ENCODE peak calls at places on chromosomes 3 and 15, in ten cellular contexts. C is cardiac fibroblast, P is GM12864, B is lower lobe of right lung, F is fibroblast of the aortic adventitia, U is CD14-positive monocyte, Z is sigmoid colon, J is left lung, M is retinal pigment epithelial cell, S is A549. D is an unnamed sample.
A peak's percentile ranks its signal among the peaks of the same experiment; 100 is the strongest.

GRCh38 chr3:141441381-141442365 is 45.2 kb upstream of the RASA2 start:
- DNase-seq in B (peak; percentile 85), C (peak; percentile 78), Z (no peak), F (peak; percentile 95), M (no peak), S (peak; percentile 73), J (peak; percentile 79), P (peak; percentile 77), U (peak; percentile 83), D (peak; percentile 76)

GRCh38 chr15:73957785-73958184 is 31.5 kb downstream of the LOXL1 start:
- DNase-seq in Z (peak; percentile 4), F (no peak), C (no peak), S (no peak), M (no peak), J (no peak), U (no peak), B (no peak), P (no peak), D (no peak)

GRCh38 chr3:120418446-120418845 is 32.3 kb downstream of the FSTL1 start:
- DNase-seq in C (no peak), F (no peak), S (no peak), M (no peak), Z (no peak), J (no peak), B (no peak), P (no peak), U (no peak), D (no peak)

GRCh38 chr15:98177950-98178848 is 217.7 kb downstream of the ARRDC4 start:
- DNase-seq in Z (peak; percentile 73), S (peak; percentile 48), B (no peak), P (no peak), U (no peak), M (peak; percentile 46), C (peak; percentile 53), F (peak; percentile 86), J (no peak), D (peak; percentile 65)

GRCh38 chr3:129398803-129399144 is 29.7 kb downstream of the EFCAB12 start:
- DNase-seq in Z (no peak), M (no peak), F (no peak), U (no peak), B (no peak), S (no peak), P (no peak), J (no peak), C (peak; percentile 33), D (peak; percentile 14)

GRCh38 chr15:70494861-70495571 is 268.3 kb downstream of the UACA start:
- DNase-seq in P (no peak), M (peak; percentile 99), U (peak; percentile 74), F (peak; percentile 95), Z (no peak), J (no peak), S (peak; percentile 100), C (peak; percentile 89), B (no peak), D (no peak)

GRCh38 chr15:65920825-65921309 is 51.6 kb downstream of the RAB11A start:
- DNase-seq in C (no peak), B (no peak), M (no peak), U (no peak), S (no peak), P (peak; percentile 49), F (peak; percentile 39), J (no peak), Z (no peak), D (no peak)

GRCh38 chr3:48695113-48695753 is 9.5 kb upstream of the NCKIPSD start:
- DNase-seq in B (no peak), Z (peak; percentile 90), J (no peak), U (no peak), C (peak; percentile 84), M (no peak), S (no peak), F (peak; percentile 64), P (no peak), D (no peak)

GRCh38 chr3:106333911-106334618 is 465.3 kb upstream of the CBLB start:
- DNase-seq in S (no peak), B (no peak), F (peak; percentile 59), M (peak; percentile 56), Z (no peak), U (no peak), J (peak; percentile 45), C (peak; percentile 53), P (no peak), D (no peak)

GRCh38 chr3:155853214-155854146 is 747 bp downstream of the SLC33A1 start:
- DNase-seq in Z (peak; percentile 75), C (peak; percentile 40), U (no peak), J (peak; percentile 53), M (no peak), P (no peak), B (peak; percentile 62), F (peak; percentile 43), S (peak; percentile 52), D (peak; percentile 41)

GRCh38 chr3:142209655-142210054 is 15.7 kb downstream of the GK5 start:
- DNase-seq in F (peak; percentile 97), Z (peak; percentile 87), B (no peak), U (no peak), M (peak; percentile 73), S (no peak), J (no peak), P (no peak), C (peak; percentile 97), D (no peak)

GRCh38 chr3:156816091-156816793 is 9.9 kb upstream of the LEKR1 start:
- DNase-seq in P (no peak), C (peak; percentile 37), B (peak; percentile 52), S (no peak), U (no peak), F (peak; percentile 44), J (peak; percentile 40), M (no peak), Z (peak; percentile 69), D (peak; percentile 35)

GRCh38 chr3:139230391-139230790 is 113.4 kb upstream of the MRPS22 start:
- DNase-seq in Z (no peak), S (no peak), J (no peak), F (peak; percentile 27), M (no peak), U (no peak), C (no peak), B (no peak), P (no peak), D (no peak)

GRCh38 chr3:184133840-184134745 is 1.1 kb upstream of the EIF2B5 start:
- DNase-seq in P (peak; percentile 41), S (peak; percentile 54), C (peak; percentile 85), U (peak; percentile 61), Z (peak; percentile 92), B (peak; percentile 91), F (peak; percentile 78), J (peak; percentile 90), M (no peak), D (peak; percentile 72)

GRCh38 chr3:192284443-192285072 is 442.8 kb downstream of the FGF12 start:
- DNase-seq in J (no peak), B (no peak), M (no peak), P (no peak), Z (no peak), C (peak; percentile 1), F (no peak), U (no peak), S (no peak), D (no peak)

DNA sequence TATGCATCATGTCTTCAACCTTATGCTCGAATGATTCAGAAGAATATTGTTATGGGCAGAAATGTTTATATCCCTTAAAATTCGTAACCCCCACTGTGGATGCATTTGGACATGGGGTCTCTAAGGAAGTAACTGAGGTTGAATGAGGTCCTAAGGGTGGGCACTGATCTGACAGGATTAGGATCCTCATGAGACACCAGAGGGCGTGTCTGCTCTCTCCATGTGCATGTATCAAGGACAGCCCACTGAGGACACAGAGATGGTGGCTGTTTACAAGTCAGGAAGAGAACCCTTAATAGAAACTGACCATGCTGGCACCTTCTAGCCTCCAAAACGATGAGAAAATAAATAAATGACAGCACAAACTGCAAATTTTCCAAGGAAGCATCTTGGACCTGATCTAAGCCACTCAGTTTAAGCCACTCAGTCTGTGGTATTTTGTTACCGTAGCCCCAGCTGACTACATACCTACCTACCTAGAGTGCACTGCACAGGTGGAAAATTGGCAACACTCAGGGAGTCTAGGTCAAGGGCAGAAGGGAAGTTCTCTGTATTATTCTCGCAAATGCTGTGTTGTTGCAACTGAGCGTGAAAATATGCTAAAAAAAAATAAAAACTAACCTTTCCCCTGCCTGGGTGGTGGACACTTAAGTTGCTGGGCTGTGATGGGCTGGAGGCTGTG is 126.6 kb downstream of the TJP1 start:
- DNase-seq in F (no peak), C (no peak), B (no peak), J (no peak), S (no peak), U (no peak), Z (no peak), P (no peak), M (no peak), D (no peak)
- TF ChIP-seq CTCF in F (no peak), C (no peak), B (no peak), J (no peak), S (peak; percentile 40), U (no peak), Z (no peak), P (peak; percentile 30), M (no peak), D (no peak)

DNA sequence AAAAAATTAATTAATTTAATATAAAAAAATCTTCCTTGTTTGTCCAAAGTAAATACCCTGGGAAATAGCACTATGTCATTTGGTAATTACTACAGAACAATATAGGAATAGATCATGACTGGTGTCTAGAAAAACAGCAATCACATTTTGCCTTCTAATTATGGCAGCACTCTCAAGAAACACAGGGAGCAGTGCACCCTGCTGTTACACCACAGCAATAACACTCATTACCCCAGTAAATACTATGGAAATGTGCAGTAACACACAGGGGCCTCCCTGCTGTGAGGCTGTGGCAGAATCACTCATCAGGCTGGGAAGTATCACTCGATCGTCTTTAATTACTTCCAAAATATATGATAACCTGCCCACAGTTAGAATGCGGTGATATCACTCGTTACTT is 646.0 kb downstream of the TUSC7 start:
- DNase-seq in J (no peak), C (peak; percentile 0), B (no peak), P (no peak), F (peak; percentile 6), S (peak; percentile 3), U (no peak), M (no peak), Z (no peak), D (peak; percentile 28)
- TF ChIP-seq CTCF in J (no peak), C (no peak), B (no peak), P (peak; percentile 36), F (peak; percentile 33), S (peak; percentile 41), U (peak; percentile 32), M (peak; percentile 57), Z (peak; percentile 36), D (peak; percentile 61)

GRCh38 chr3:174397848-174398247 is 461.3 kb upstream of the NAALADL2 start:
- DNase-seq in M (no peak), U (no peak), C (peak; percentile 72), P (no peak), J (no peak), S (no peak), B (no peak), Z (no peak), F (peak; percentile 75), D (no peak)
- TF ChIP-seq CTCF in M (peak; percentile 20), U (peak; percentile 58), C (peak; percentile 43), P (no peak), J (no peak), S (peak; percentile 16), B (peak; percentile 43), Z (peak; percentile 32), F (peak; percentile 54), D (peak; percentile 16)

DNA sequence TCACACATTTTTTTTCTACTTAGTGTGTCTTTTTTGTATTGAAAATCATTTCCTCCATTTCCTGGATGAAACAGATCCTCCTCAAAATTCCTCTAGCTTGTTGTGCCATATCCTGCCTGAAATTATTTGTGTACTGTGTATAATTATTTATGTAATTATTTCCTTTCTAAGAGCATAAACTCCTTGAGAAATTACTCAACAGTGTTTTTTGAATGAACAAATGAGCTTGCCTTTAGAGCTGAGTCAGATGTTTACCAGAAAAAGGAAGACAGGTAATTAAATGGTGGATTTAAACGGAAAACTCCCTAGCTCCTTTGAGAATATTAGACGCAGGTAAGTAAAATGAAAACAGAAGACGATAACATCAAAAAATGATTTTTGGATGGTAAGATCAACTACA is 13.2 kb upstream of the SECISBP2L start:
- DNase-seq in B (no peak), P (no peak), M (no peak), Z (no peak), U (no peak), S (no peak), J (no peak), F (no peak), C (no peak), D (no peak)
- TF ChIP-seq CTCF in B (no peak), P (no peak), M (no peak), Z (no peak), U (no peak), S (no peak), J (no peak), F (no peak), C (no peak), D (no peak)